ENCODE peak calls at places on chromosomes 5 and 9, in ten cellular contexts. X is SK-N-DZ, K is A549, L is EH, S is sigmoid colon, R is tibial artery, N is ecto neural progenitor cell, V is PC-9, J is iPS-NIHi11, Q is heart left ventricle. H is an unnamed sample.

GRCh38 chr5:151153300-151153699 is 4.3 kb downstream of the ANXA6 start:
- DNase-seq in X (no peak), S (no peak), K (no peak), V (no peak), L (no peak), J (no peak), Q (no peak), N (no peak), R (no peak), H (no peak)

GRCh38 chr5:140240987-140241706 is 61.8 kb downstream of the PFDN1 start:
- DNase-seq in K (peak; percentile 63), L (peak; percentile 97), X (peak; percentile 46), J (peak; percentile 84), N (peak; percentile 81), Q (peak; percentile 94), R (peak; percentile 89), S (peak; percentile 97), V (peak; percentile 75), H (no peak)

GRCh38 chr9:102779341-102779740 is 215.8 kb upstream of the CYLC2 start:
- DNase-seq in L (no peak), K (no peak), S (no peak), V (no peak), J (no peak), X (no peak), R (no peak), Q (no peak), N (no peak), H (no peak)

GRCh38 chr5:168269950-168270349 is 21.5 kb upstream of the WWC1 start:
- DNase-seq in Q (no peak), R (no peak), K (peak; percentile 56), V (peak; percentile 26), S (no peak), L (no peak), N (no peak), J (no peak), X (peak; percentile 54), H (no peak)

GRCh38 chr9:15837079-15837679 is 284.3 kb downstream of the CCDC171 start:
- DNase-seq in X (peak; percentile 39), L (peak; percentile 71), Q (no peak), J (peak; percentile 60), N (no peak), K (peak; percentile 69), V (peak; percentile 3), S (no peak), R (no peak), H (no peak)

GRCh38 chr9:91714020-91714721 is 235.9 kb downstream of the ROR2 start:
- DNase-seq in V (no peak), Q (peak; percentile 31), N (peak; percentile 83), R (no peak), J (peak; percentile 88), L (peak; percentile 11), K (peak; percentile 64), X (no peak), S (peak; percentile 93), H (no peak)

GRCh38 chr5:133321833-133322420 is 270.1 kb downstream of the HSPA4 start:
- DNase-seq in X (no peak), V (no peak), N (no peak), Q (no peak), J (no peak), K (no peak), R (no peak), S (no peak), L (no peak), H (no peak)

GRCh38 chr9:36937346-36937745 is 96.7 kb downstream of the PAX5 start:
- DNase-seq in R (no peak), X (no peak), Q (no peak), V (no peak), K (no peak), N (peak; percentile 27), J (no peak), S (no peak), L (no peak), H (no peak)

GRCh38 chr5:374631-375335 is 53.3 kb downstream of the AHRR start:
- DNase-seq in L (no peak), K (no peak), R (no peak), Q (no peak), V (no peak), J (peak; percentile 6), N (peak; percentile 47), S (peak; percentile 53), X (no peak), H (no peak)

GRCh38 chr9:35948901-35949318 is 9.0 kb downstream of the OR2S2 start:
- DNase-seq in Q (no peak), N (no peak), S (no peak), J (no peak), L (no peak), V (peak; percentile 54), R (no peak), X (no peak), K (no peak), H (no peak)

GRCh38 chr9:93893194-93893593 is 62.0 kb downstream of the BARX1 start:
- DNase-seq in J (no peak), L (no peak), R (no peak), X (no peak), S (no peak), V (no peak), K (no peak), N (no peak), Q (no peak), H (no peak)

GRCh38 chr5:132104561-132104960 is 31.0 kb downstream of the CSF2 start:
- DNase-seq in R (no peak), V (no peak), X (no peak), K (no peak), S (no peak), N (no peak), Q (no peak), L (peak; percentile 72), J (no peak), H (no peak)

GRCh38 chr5:60463179-60463868 is 236.6 kb downstream of the DEPDC1B start:
- DNase-seq in L (peak; percentile 58), J (no peak), Q (no peak), R (no peak), S (no peak), N (no peak), V (no peak), K (peak; percentile 95), X (no peak), H (no peak)

GRCh38 chr9:129143461-129143927 is 32.3 kb downstream of the PTPA start:
- DNase-seq in L (peak; percentile 86), X (no peak), Q (peak; percentile 94), R (peak; percentile 49), V (no peak), S (peak; percentile 86), N (peak; percentile 66), K (no peak), J (peak; percentile 51), H (no peak)

GRCh38 chr9:88458716-88459115 is 70.5 kb downstream of the SPIN1 start:
- DNase-seq in X (no peak), K (no peak), N (no peak), J (no peak), L (peak; percentile 95), S (no peak), V (no peak), R (no peak), Q (no peak), H (no peak)

GRCh38 chr5:139952464-139953070 is 90.5 kb downstream of the NRG2 start:
- DNase-seq in K (no peak), V (no peak), Q (no peak), S (no peak), X (no peak), R (no peak), L (no peak), N (no peak), J (no peak), H (no peak)

GRCh38 chr5:74205745-74206570 is 434.6 kb downstream of the ENC1 start:
- DNase-seq in V (peak; percentile 24), J (no peak), K (no peak), S (no peak), R (no peak), L (peak; percentile 8), N (no peak), X (no peak), Q (no peak), H (no peak)

GRCh38 chr9:112059145-112059979 is 115.7 kb downstream of the SUSD1 start:
- DNase-seq in Q (no peak), V (no peak), R (no peak), J (no peak), S (no peak), K (peak; percentile 89), N (no peak), X (no peak), L (peak; percentile 89), H (no peak)

GRCh38 chr5:151547364-151547763 is 43.8 kb downstream of the FAT2 start:
- DNase-seq in J (no peak), N (no peak), S (no peak), K (no peak), R (no peak), Q (no peak), X (no peak), V (no peak), L (no peak), H (no peak)

GRCh38 chr5:31596354-31596753 is 42.6 kb upstream of the PDZD2 start:
- DNase-seq in K (no peak), X (no peak), S (no peak), V (no peak), N (no peak), J (no peak), Q (no peak), R (no peak), L (no peak), H (no peak)

GRCh38 chr5:96509721-96510383 is 76.8 kb upstream of the PCSK1 start:
- DNase-seq in J (no peak), Q (no peak), R (no peak), N (no peak), L (peak; percentile 93), K (peak; percentile 90), S (no peak), V (no peak), X (no peak), H (no peak)

GRCh38 chr9:97046228-97046627 is 7.3 kb upstream of the CTSV start:
- DNase-seq in N (no peak), L (peak; percentile 3), J (peak; percentile 71), Q (no peak), S (no peak), R (no peak), K (peak; percentile 34), V (peak; percentile 98), X (no peak), H (no peak)

GRCh38 chr5:1322955-1323802 is 21.7 kb downstream of the CLPTM1L start:
- DNase-seq in V (no peak), L (no peak), X (no peak), R (peak; percentile 8), N (no peak), Q (no peak), S (peak; percentile 57), J (no peak), K (no peak), H (no peak)

GRCh38 chr5:133398646-133399081 is 213.7 kb downstream of the FSTL4 start:
- DNase-seq in V (no peak), N (no peak), R (no peak), X (no peak), Q (peak; percentile 1), K (no peak), S (no peak), L (no peak), J (no peak), H (no peak)

GRCh38 chr9:135926402-135927194 is 19.3 kb upstream of the CAMSAP1 start:
- DNase-seq in K (peak; percentile 80), X (no peak), L (peak; percentile 94), J (no peak), S (no peak), V (peak; percentile 91), Q (peak; percentile 29), R (peak; percentile 52), N (no peak), H (no peak)

GRCh38 chr9:131714161-131714646 is 25.7 kb downstream of the RAPGEF1 start:
- DNase-seq in Q (peak; percentile 76), N (no peak), S (peak; percentile 90), K (peak; percentile 61), X (no peak), J (no peak), L (peak; percentile 90), R (peak; percentile 90), V (peak; percentile 51), H (no peak)

GRCh38 chr5:159536626-159537025 is 206.3 kb upstream of the IL12B start:
- DNase-seq in R (no peak), K (no peak), X (no peak), N (no peak), V (no peak), J (no peak), S (no peak), Q (no peak), L (peak; percentile 68), H (no peak)

GRCh38 chr5:122180863-122181519 is 51.6 kb downstream of the ZNF474 start:
- DNase-seq in X (no peak), L (peak; percentile 93), N (no peak), J (no peak), Q (no peak), S (no peak), K (peak; percentile 5), R (no peak), V (no peak), H (no peak)